ENCODE peak calls at places on chromosomes 3 and 15, in five cellular contexts. One of them, this sample, is unnamed.
A peak's percentile ranks its signal among the peaks of the same experiment; 100 is the strongest.

GRCh38 chr3:142315083-142315482 is 89.7 kb upstream of the GK5 start:
- DNase-seq in fibroblast of lung: peak; percentile 78
- DNase-seq in GM12865: no peak
- DNase-seq in stimulated activated CD8-positive, alpha-beta memory T cell treated with anti-CD3 and anti-CD28 coated beads, Interleukin-15, amount 100 ng/mL, for 1 hour: no peak
- DNase-seq in stimulated activated CD4-positive, alpha-beta T cell treated with anti-CD3 and anti-CD28 coated beads, Interleukin-4, amount 100 ng/mL, for 1 hour: no peak
- DNase-seq in this sample: no peak

GRCh38 chr3:45807645-45808540 is 11.6 kb upstream of the SLC6A20 start:
- DNase-seq in fibroblast of lung: no peak
- DNase-seq in GM12865: no peak
- DNase-seq in stimulated activated CD8-positive, alpha-beta memory T cell treated with anti-CD3 and anti-CD28 coated beads, Interleukin-15, amount 100 ng/mL, for 1 hour: no peak
- DNase-seq in stimulated activated CD4-positive, alpha-beta T cell treated with anti-CD3 and anti-CD28 coated beads, Interleukin-4, amount 100 ng/mL, for 1 hour: no peak
- DNase-seq in this sample: no peak

GRCh38 chr15:40104296-40104864 is 4.3 kb downstream of the BMF start:
- DNase-seq in fibroblast of lung: no peak
- DNase-seq in GM12865: no peak
- DNase-seq in stimulated activated CD8-positive, alpha-beta memory T cell treated with anti-CD3 and anti-CD28 coated beads, Interleukin-15, amount 100 ng/mL, for 1 hour: no peak
- DNase-seq in stimulated activated CD4-positive, alpha-beta T cell treated with anti-CD3 and anti-CD28 coated beads, Interleukin-4, amount 100 ng/mL, for 1 hour: no peak
- DNase-seq in this sample: no peak

GRCh38 chr3:45273681-45274515 is 47.8 kb upstream of the TMEM158 start:
- DNase-seq in fibroblast of lung: no peak
- DNase-seq in GM12865: no peak
- DNase-seq in stimulated activated CD8-positive, alpha-beta memory T cell treated with anti-CD3 and anti-CD28 coated beads, Interleukin-15, amount 100 ng/mL, for 1 hour: no peak
- DNase-seq in stimulated activated CD4-positive, alpha-beta T cell treated with anti-CD3 and anti-CD28 coated beads, Interleukin-4, amount 100 ng/mL, for 1 hour: no peak
- DNase-seq in this sample: no peak

GRCh38 chr3:37210230-37210629 is 35.8 kb upstream of the LRRFIP2 start:
- DNase-seq in fibroblast of lung: peak; percentile 57
- DNase-seq in GM12865: no peak
- DNase-seq in stimulated activated CD8-positive, alpha-beta memory T cell treated with anti-CD3 and anti-CD28 coated beads, Interleukin-15, amount 100 ng/mL, for 1 hour: no peak
- DNase-seq in stimulated activated CD4-positive, alpha-beta T cell treated with anti-CD3 and anti-CD28 coated beads, Interleukin-4, amount 100 ng/mL, for 1 hour: no peak
- DNase-seq in this sample: no peak

GRCh38 chr15:58694641-58695398 is 54.7 kb downstream of the ADAM10 start:
- DNase-seq in fibroblast of lung: peak; percentile 34
- DNase-seq in GM12865: no peak
- DNase-seq in stimulated activated CD8-positive, alpha-beta memory T cell treated with anti-CD3 and anti-CD28 coated beads, Interleukin-15, amount 100 ng/mL, for 1 hour: no peak
- DNase-seq in stimulated activated CD4-positive, alpha-beta T cell treated with anti-CD3 and anti-CD28 coated beads, Interleukin-4, amount 100 ng/mL, for 1 hour: no peak
- DNase-seq in this sample: no peak

GRCh38 chr15:87129916-87130315 is 1050.2 kb downstream of the AGBL1 start:
- DNase-seq in fibroblast of lung: peak; percentile 64
- DNase-seq in GM12865: no peak
- DNase-seq in stimulated activated CD8-positive, alpha-beta memory T cell treated with anti-CD3 and anti-CD28 coated beads, Interleukin-15, amount 100 ng/mL, for 1 hour: no peak
- DNase-seq in stimulated activated CD4-positive, alpha-beta T cell treated with anti-CD3 and anti-CD28 coated beads, Interleukin-4, amount 100 ng/mL, for 1 hour: no peak
- DNase-seq in this sample: no peak

GRCh38 chr3:8324727-8325126 is 176.9 kb upstream of the LMCD1 start:
- DNase-seq in fibroblast of lung: peak; percentile 40
- DNase-seq in GM12865: peak; percentile 46
- DNase-seq in stimulated activated CD8-positive, alpha-beta memory T cell treated with anti-CD3 and anti-CD28 coated beads, Interleukin-15, amount 100 ng/mL, for 1 hour: peak; percentile 31
- DNase-seq in stimulated activated CD4-positive, alpha-beta T cell treated with anti-CD3 and anti-CD28 coated beads, Interleukin-4, amount 100 ng/mL, for 1 hour: peak; percentile 36
- DNase-seq in this sample: peak; percentile 70

GRCh38 chr3:98809561-98809960 is 46.4 kb downstream of the ST3GAL6 start:
- DNase-seq in fibroblast of lung: no peak
- DNase-seq in GM12865: no peak
- DNase-seq in stimulated activated CD8-positive, alpha-beta memory T cell treated with anti-CD3 and anti-CD28 coated beads, Interleukin-15, amount 100 ng/mL, for 1 hour: no peak
- DNase-seq in stimulated activated CD4-positive, alpha-beta T cell treated with anti-CD3 and anti-CD28 coated beads, Interleukin-4, amount 100 ng/mL, for 1 hour: no peak
- DNase-seq in this sample: no peak

GRCh38 chr3:16112910-16113504 is 61.5 kb upstream of the GALNT15 start:
- DNase-seq in fibroblast of lung: peak; percentile 90
- DNase-seq in GM12865: no peak
- DNase-seq in stimulated activated CD8-positive, alpha-beta memory T cell treated with anti-CD3 and anti-CD28 coated beads, Interleukin-15, amount 100 ng/mL, for 1 hour: no peak
- DNase-seq in stimulated activated CD4-positive, alpha-beta T cell treated with anti-CD3 and anti-CD28 coated beads, Interleukin-4, amount 100 ng/mL, for 1 hour: no peak
- DNase-seq in this sample: no peak

GRCh38 chr15:55277715-55278114 is 11.9 kb downstream of the RAB27A start:
- DNase-seq in fibroblast of lung: no peak
- DNase-seq in GM12865: no peak
- DNase-seq in stimulated activated CD8-positive, alpha-beta memory T cell treated with anti-CD3 and anti-CD28 coated beads, Interleukin-15, amount 100 ng/mL, for 1 hour: no peak
- DNase-seq in stimulated activated CD4-positive, alpha-beta T cell treated with anti-CD3 and anti-CD28 coated beads, Interleukin-4, amount 100 ng/mL, for 1 hour: no peak
- DNase-seq in this sample: no peak

GRCh38 chr3:107216711-107217110 is 160.5 kb upstream of the CCDC54 start:
- DNase-seq in fibroblast of lung: peak; percentile 99
- DNase-seq in GM12865: no peak
- DNase-seq in stimulated activated CD8-positive, alpha-beta memory T cell treated with anti-CD3 and anti-CD28 coated beads, Interleukin-15, amount 100 ng/mL, for 1 hour: no peak
- DNase-seq in stimulated activated CD4-positive, alpha-beta T cell treated with anti-CD3 and anti-CD28 coated beads, Interleukin-4, amount 100 ng/mL, for 1 hour: no peak
- DNase-seq in this sample: no peak

GRCh38 chr3:112889357-112889756 is 42.7 kb upstream of the CD200R1L start:
- DNase-seq in fibroblast of lung: peak; percentile 56
- DNase-seq in GM12865: no peak
- DNase-seq in stimulated activated CD8-positive, alpha-beta memory T cell treated with anti-CD3 and anti-CD28 coated beads, Interleukin-15, amount 100 ng/mL, for 1 hour: no peak
- DNase-seq in stimulated activated CD4-positive, alpha-beta T cell treated with anti-CD3 and anti-CD28 coated beads, Interleukin-4, amount 100 ng/mL, for 1 hour: no peak
- DNase-seq in this sample: no peak

GRCh38 chr3:123713211-123713610 is 128.4 kb upstream of the HACD2 start:
- DNase-seq in fibroblast of lung: no peak
- DNase-seq in GM12865: no peak
- DNase-seq in stimulated activated CD8-positive, alpha-beta memory T cell treated with anti-CD3 and anti-CD28 coated beads, Interleukin-15, amount 100 ng/mL, for 1 hour: no peak
- DNase-seq in stimulated activated CD4-positive, alpha-beta T cell treated with anti-CD3 and anti-CD28 coated beads, Interleukin-4, amount 100 ng/mL, for 1 hour: no peak
- DNase-seq in this sample: no peak

GRCh38 chr3:157559401-157559800 is 56.2 kb upstream of the VEPH1 start:
- DNase-seq in fibroblast of lung: no peak
- DNase-seq in GM12865: no peak
- DNase-seq in stimulated activated CD8-positive, alpha-beta memory T cell treated with anti-CD3 and anti-CD28 coated beads, Interleukin-15, amount 100 ng/mL, for 1 hour: no peak
- DNase-seq in stimulated activated CD4-positive, alpha-beta T cell treated with anti-CD3 and anti-CD28 coated beads, Interleukin-4, amount 100 ng/mL, for 1 hour: no peak
- DNase-seq in this sample: no peak

GRCh38 chr3:17301271-17301670 is 416.5 kb downstream of the PLCL2 start:
- DNase-seq in fibroblast of lung: no peak
- DNase-seq in GM12865: no peak
- DNase-seq in stimulated activated CD8-positive, alpha-beta memory T cell treated with anti-CD3 and anti-CD28 coated beads, Interleukin-15, amount 100 ng/mL, for 1 hour: no peak
- DNase-seq in stimulated activated CD4-positive, alpha-beta T cell treated with anti-CD3 and anti-CD28 coated beads, Interleukin-4, amount 100 ng/mL, for 1 hour: no peak
- DNase-seq in this sample: no peak

GRCh38 chr3:8762607-8763377 is 6.6 kb downstream of the OXTR start:
- DNase-seq in fibroblast of lung: peak; percentile 22
- DNase-seq in GM12865: no peak
- DNase-seq in stimulated activated CD8-positive, alpha-beta memory T cell treated with anti-CD3 and anti-CD28 coated beads, Interleukin-15, amount 100 ng/mL, for 1 hour: no peak
- DNase-seq in stimulated activated CD4-positive, alpha-beta T cell treated with anti-CD3 and anti-CD28 coated beads, Interleukin-4, amount 100 ng/mL, for 1 hour: no peak
- DNase-seq in this sample: no peak

GRCh38 chr3:100518244-100518643 is 25.8 kb downstream of the TMEM45A start:
- DNase-seq in fibroblast of lung: no peak
- DNase-seq in GM12865: no peak
- DNase-seq in stimulated activated CD8-positive, alpha-beta memory T cell treated with anti-CD3 and anti-CD28 coated beads, Interleukin-15, amount 100 ng/mL, for 1 hour: no peak
- DNase-seq in stimulated activated CD4-positive, alpha-beta T cell treated with anti-CD3 and anti-CD28 coated beads, Interleukin-4, amount 100 ng/mL, for 1 hour: no peak
- DNase-seq in this sample: no peak

GRCh38 chr15:100515758-100516157 is 13.0 kb downstream of the CERS3 start:
- DNase-seq in fibroblast of lung: no peak
- DNase-seq in GM12865: no peak
- DNase-seq in stimulated activated CD8-positive, alpha-beta memory T cell treated with anti-CD3 and anti-CD28 coated beads, Interleukin-15, amount 100 ng/mL, for 1 hour: no peak
- DNase-seq in stimulated activated CD4-positive, alpha-beta T cell treated with anti-CD3 and anti-CD28 coated beads, Interleukin-4, amount 100 ng/mL, for 1 hour: no peak
- DNase-seq in this sample: no peak

GRCh38 chr3:14879161-14879888 is 60.6 kb downstream of the FGD5 start:
- DNase-seq in fibroblast of lung: no peak
- DNase-seq in GM12865: no peak
- DNase-seq in stimulated activated CD8-positive, alpha-beta memory T cell treated with anti-CD3 and anti-CD28 coated beads, Interleukin-15, amount 100 ng/mL, for 1 hour: no peak
- DNase-seq in stimulated activated CD4-positive, alpha-beta T cell treated with anti-CD3 and anti-CD28 coated beads, Interleukin-4, amount 100 ng/mL, for 1 hour: peak; percentile 12
- DNase-seq in this sample: no peak

GRCh38 chr15:75368689-75369239 is 357 bp upstream of the MAN2C1 start:
- DNase-seq in fibroblast of lung: peak; percentile 19
- DNase-seq in GM12865: peak; percentile 44
- DNase-seq in stimulated activated CD8-positive, alpha-beta memory T cell treated with anti-CD3 and anti-CD28 coated beads, Interleukin-15, amount 100 ng/mL, for 1 hour: no peak
- DNase-seq in stimulated activated CD4-positive, alpha-beta T cell treated with anti-CD3 and anti-CD28 coated beads, Interleukin-4, amount 100 ng/mL, for 1 hour: no peak
- DNase-seq in this sample: no peak